ENCODE peak calls at places on chromosomes 12 and 14, in eight cellular contexts. U is dorsolateral prefrontal cortex, L is HTR-8/SVneo, G is T-cell, Y is A673, I is retina, S is NCI-H146, B is NCI-H1694. P is an unnamed sample.

GRCh38 chr12:49296836-49297694 is 2.1 kb downstream of the PRPH start:
- DNase-seq in L (peak; percentile 81), G (peak; percentile 38), I (peak; percentile 61), U (no peak), Y (no peak), B (no peak), S (peak; percentile 91), P (peak; percentile 65)

GRCh38 chr12:92396647-92397258 is 251.1 kb upstream of the BTG1 start:
- DNase-seq in B (no peak), U (no peak), Y (no peak), G (no peak), S (no peak), I (no peak), L (no peak), P (no peak)

GRCh38 chr14:30355431-30355913 is 203.5 kb upstream of the G2E3 start:
- DNase-seq in I (peak; percentile 18), B (no peak), S (peak; percentile 42), U (no peak), Y (no peak), L (no peak), G (no peak), P (no peak)

GRCh38 chr12:71663561-71664410 is at the start of the genes THAP2 and ZFC3H1:
- DNase-seq in I (peak; percentile 99), G (peak; percentile 86), B (peak; percentile 95), S (peak; percentile 99), Y (peak; percentile 99), U (peak; percentile 98), L (peak; percentile 95), P (peak; percentile 100)

GRCh38 chr14:32939254-32940065 is 781 bp downstream of the NPAS3 start:
- DNase-seq in I (peak; percentile 88), S (peak; percentile 66), B (peak; percentile 4), G (no peak), U (peak; percentile 74), Y (peak; percentile 93), L (peak; percentile 46), P (no peak)

GRCh38 chr12:11576104-11576503 is 73.4 kb upstream of the ETV6 start:
- DNase-seq in B (no peak), I (no peak), Y (peak; percentile 35), S (no peak), U (no peak), L (no peak), G (no peak), P (no peak)

GRCh38 chr12:104480826-104481457 is 24.2 kb downstream of the CHST11 start:
- DNase-seq in I (no peak), Y (no peak), G (no peak), L (no peak), U (no peak), B (no peak), S (no peak), P (no peak)

GRCh38 chr12:124210991-124211577 is 83.8 kb upstream of the RFLNA start:
- DNase-seq in Y (no peak), U (no peak), L (no peak), S (no peak), G (no peak), I (no peak), B (no peak), P (no peak)

GRCh38 chr14:105126126-105126969 is 42.2 kb downstream of the JAG2 start:
- DNase-seq in I (no peak), U (peak; percentile 31), B (no peak), S (peak; percentile 40), L (no peak), G (no peak), Y (no peak), P (no peak)

GRCh38 chr12:48764521-48764920 is 24.4 kb downstream of the ADCY6 start:
- DNase-seq in G (no peak), I (no peak), U (no peak), B (no peak), L (no peak), Y (no peak), S (no peak), P (no peak)

GRCh38 chr12:113727651-113728061 is 238.5 kb downstream of the RBM19 start:
- DNase-seq in U (no peak), B (no peak), L (no peak), Y (no peak), G (no peak), I (no peak), S (no peak), P (no peak)

GRCh38 chr12:120468271-120468845 is 1.2 kb downstream of the SRSF9 start:
- DNase-seq in Y (peak; percentile 32), S (peak; percentile 43), B (no peak), U (no peak), G (no peak), L (peak; percentile 31), I (peak; percentile 64), P (peak; percentile 36)

P was measured in cerebellar cortex.